ENCODE peak calls at places on chromosome 19, in four cellular contexts. V is OCI-LY7, W is cardiac muscle cell, M is nephron progenitor cell. X is an unnamed sample.

GRCh38 chr19:21568816-21569496 is 63.6 kb downstream of the ZNF429 start:
- DNase-seq in V (no peak), M (no peak), W (no peak), X (peak)

GRCh38 chr19:17946965-17947784 is 14.4 kb downstream of the CCDC124 start:
- DNase-seq in M (no peak), V (no peak), W (no peak), X (peak)

GRCh38 chr19:55486971-55487883 is 1.0 kb upstream of the SSC5D start:
- DNase-seq in W (peak), M (peak), V (no peak), X (peak)

GRCh38 chr19:42403586-42403985 is 13.5 kb upstream of the CNFN start:
- DNase-seq in M (no peak), V (no peak), W (no peak), X (no peak)

GRCh38 chr19:58513694-58514563 is 2.1 kb upstream of the SLC27A5 start:
- DNase-seq in W (peak), M (peak), V (peak), X (peak)

GRCh38 chr19:32318884-32319520 is 26.4 kb upstream of the ZNF507 start:
- DNase-seq in W (peak), M (peak), V (peak), X (peak)

GRCh38 chr19:48695743-48696352 is at the start of gene FUT2:
- DNase-seq in V (no peak), W (no peak), M (no peak), X (no peak)

GRCh38 chr19:16118489-16119033 is 6.9 kb downstream of the RAB8A start:
- DNase-seq in V (peak), W (no peak), M (no peak), X (peak)

GRCh38 chr19:15841875-15842569 is 26.6 kb upstream of the OR10H1 start:
- DNase-seq in M (no peak), V (no peak), W (no peak), X (peak)

GRCh38 chr19:4379383-4380253 is 20.7 kb downstream of the SH3GL1 start:
- DNase-seq in V (peak), M (no peak), W (no peak), X (peak)

GRCh38 chr19:32067686-32068085 is 277.7 kb upstream of the ZNF507 start:
- DNase-seq in V (no peak), W (no peak), M (peak), X (no peak)

GRCh38 chr19:8505680-8506401 is 3.4 kb upstream of the PRAM1 start:
- DNase-seq in W (peak), M (peak), V (peak), X (peak)

GRCh38 chr19:42420055-42420544 is 7.1 kb downstream of the LIPE start:
- DNase-seq in V (peak), M (peak), W (no peak), X (peak)

GRCh38 chr19:38511074-38511708 is 77.7 kb downstream of the RYR1 start:
- DNase-seq in W (no peak), M (no peak), V (no peak), X (no peak)

GRCh38 chr19:39126593-39127187 is 1.1 kb downstream of the PAK4 start:
- DNase-seq in M (no peak), W (no peak), V (no peak), X (no peak)

GRCh38 chr19:32876919-32877285 is 7.3 kb upstream of the SLC7A9 start:
- DNase-seq in M (no peak), V (no peak), W (no peak), X (no peak)

GRCh38 chr19:5600797-5601196 is 21.8 kb downstream of the SAFB2 start:
- DNase-seq in M (no peak), V (no peak), W (no peak), X (no peak)

GRCh38 chr19:24062222-24062621 is 24.8 kb upstream of the ZNF254 start:
- DNase-seq in W (no peak), M (no peak), V (no peak), X (peak)

GRCh38 chr19:32018014-32018413 is 327.4 kb upstream of the ZNF507 start:
- DNase-seq in V (no peak), W (no peak), M (no peak), X (no peak)

GRCh38 chr19:16036941-16037340 is 39.4 kb upstream of the TPM4 start:
- DNase-seq in M (no peak), V (no peak), W (no peak), X (no peak)

GRCh38 chr19:4541114-4541805 is 1.4 kb upstream of the LRG1 start:
- DNase-seq in V (no peak), M (no peak), W (no peak), X (no peak)

GRCh38 chr19:34430738-34431625 is 2.8 kb downstream of the UBA2 start:
- DNase-seq in M (peak), V (peak), W (peak), X (peak)

GRCh38 chr19:4409123-4409933 is 6.9 kb downstream of the CHAF1A start:
- DNase-seq in W (no peak), V (no peak), M (no peak), X (no peak)

GRCh38 chr19:18741566-18742121 is 49.5 kb downstream of the COMP start:
- DNase-seq in V (no peak), M (no peak), W (no peak), X (no peak)

GRCh38 chr19:10113592-10113963 is 2.1 kb downstream of the P2RY11 start:
- DNase-seq in W (no peak), M (no peak), V (no peak), X (peak)

GRCh38 chr19:13056052-13056660 is 46.5 kb downstream of the LYL1 start:
- DNase-seq in W (no peak), V (no peak), M (no peak), X (no peak)

GRCh38 chr19:55460670-55461258 is 678 bp downstream of the ISOC2 start:
- DNase-seq in V (peak), W (peak), M (peak), X (peak)

GRCh38 chr19:53019684-53020083 is 6.0 kb downstream of the ERVV-1 start:
- DNase-seq in V (peak), W (peak), M (no peak), X (peak)

GRCh38 chr19:24054044-24054935 is 32.7 kb upstream of the ZNF254 start:
- DNase-seq in W (no peak), V (no peak), M (no peak), X (peak)

GRCh38 chr19:56367829-56368711 is 25.3 kb downstream of the ZNF582 start:
- DNase-seq in M (peak), V (no peak), W (peak), X (peak)

GRCh38 chr19:58538257-58539168 is 5.4 kb upstream of the TRIM28 start:
- DNase-seq in V (no peak), W (peak), M (peak), X (peak)

GRCh38 chr19:17289489-17289888 is 7.8 kb downstream of the ANKLE1 start:
- DNase-seq in M (peak), V (peak), W (peak), X (peak)

GRCh38 chr19:18772620-18773587 is 18.2 kb downstream of the COMP start:
- DNase-seq in W (no peak), M (no peak), V (no peak), X (no peak)

GRCh38 chr19:57688011-57688763 is 6.4 kb downstream of the ZNF551 start:
- DNase-seq in W (no peak), V (no peak), M (no peak), X (no peak)

GRCh38 chr19:6068711-6069110 is 41.6 kb downstream of the RFX2 start:
- DNase-seq in W (no peak), M (no peak), V (no peak), X (no peak)

GRCh38 chr19:5718579-5719273 is 1.2 kb downstream of the LONP1 start:
- DNase-seq in W (no peak), M (no peak), V (peak), X (peak)

GRCh38 chr19:12155324-12155723 is 1.2 kb downstream of the ZNF625 start:
- DNase-seq in W (no peak), M (no peak), V (no peak), X (no peak)

GRCh38 chr19:13118424-13119193 is 545 bp downstream of the NACC1 start:
- DNase-seq in W (peak), V (peak), M (peak), X (peak)

GRCh38 chr19:55087542-55087935 is 11.9 kb downstream of the EPS8L1 start:
- DNase-seq in M (no peak), W (no peak), V (no peak), X (no peak)

GRCh38 chr19:18122860-18123795 is 25.6 kb downstream of the MAST3 start:
- DNase-seq in M (peak), W (no peak), V (no peak), X (no peak)

GRCh38 chr19:41161903-41162302 is 31.1 kb upstream of the CYP2S1 start:
- DNase-seq in W (no peak), M (no peak), V (no peak), X (no peak)
- TF ChIP-seq CTCF in W (peak), M (no peak), V (peak), X (no peak)

DNA sequence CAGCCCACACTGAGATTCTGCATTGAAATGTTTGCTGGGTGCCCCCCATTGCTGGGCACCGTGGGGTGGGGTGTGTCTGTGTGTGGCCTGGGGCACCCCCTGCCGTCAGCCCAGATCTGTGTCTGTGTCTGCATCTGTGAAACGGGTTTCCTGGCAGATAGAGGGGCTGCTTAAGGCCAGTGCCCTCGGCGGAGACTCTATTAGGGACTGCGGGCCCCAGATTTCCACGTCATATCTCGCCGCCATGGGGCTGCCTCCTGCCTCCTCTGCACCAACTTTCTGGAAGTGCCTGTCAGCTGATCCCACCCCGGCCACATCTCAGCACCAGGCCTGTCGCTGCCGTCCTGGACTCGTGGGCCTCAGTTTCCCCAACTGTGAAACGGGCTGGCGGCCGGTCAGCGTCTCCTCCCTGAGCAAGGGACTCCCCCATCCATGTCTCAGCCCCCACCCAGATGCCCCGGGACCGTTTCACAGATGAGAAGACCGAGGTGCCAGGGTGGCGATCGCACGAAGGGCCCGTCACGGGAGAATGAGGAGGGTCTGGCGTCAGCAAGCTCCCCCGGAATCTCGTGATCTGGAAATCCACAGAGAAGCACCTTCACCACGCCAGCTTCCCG is 21.4 kb downstream of the ARID3A start:
- DNase-seq in V (no peak), M (no peak), W (no peak), X (no peak)
- TF ChIP-seq CTCF in V (peak), M (no peak), W (no peak), X (no peak)

GRCh38 chr19:47273313-47274070 is 1.2 kb upstream of the INAFM1 start:
- DNase-seq in V (peak), W (peak), M (peak), X (peak)

GRCh38 chr19:47272448-47273312 is 2.0 kb upstream of the INAFM1 start:
- DNase-seq in W (no peak), V (no peak), M (no peak), X (peak)

GRCh38 chr19:47275866-47276461 is 1.3 kb downstream of the INAFM1 start:
- DNase-seq in M (no peak), V (no peak), W (no peak), X (no peak)

GRCh38 chr19:47274071-47274890 is at the start of gene INAFM1:
- DNase-seq in W (peak), V (peak), M (peak), X (peak)

DNA sequence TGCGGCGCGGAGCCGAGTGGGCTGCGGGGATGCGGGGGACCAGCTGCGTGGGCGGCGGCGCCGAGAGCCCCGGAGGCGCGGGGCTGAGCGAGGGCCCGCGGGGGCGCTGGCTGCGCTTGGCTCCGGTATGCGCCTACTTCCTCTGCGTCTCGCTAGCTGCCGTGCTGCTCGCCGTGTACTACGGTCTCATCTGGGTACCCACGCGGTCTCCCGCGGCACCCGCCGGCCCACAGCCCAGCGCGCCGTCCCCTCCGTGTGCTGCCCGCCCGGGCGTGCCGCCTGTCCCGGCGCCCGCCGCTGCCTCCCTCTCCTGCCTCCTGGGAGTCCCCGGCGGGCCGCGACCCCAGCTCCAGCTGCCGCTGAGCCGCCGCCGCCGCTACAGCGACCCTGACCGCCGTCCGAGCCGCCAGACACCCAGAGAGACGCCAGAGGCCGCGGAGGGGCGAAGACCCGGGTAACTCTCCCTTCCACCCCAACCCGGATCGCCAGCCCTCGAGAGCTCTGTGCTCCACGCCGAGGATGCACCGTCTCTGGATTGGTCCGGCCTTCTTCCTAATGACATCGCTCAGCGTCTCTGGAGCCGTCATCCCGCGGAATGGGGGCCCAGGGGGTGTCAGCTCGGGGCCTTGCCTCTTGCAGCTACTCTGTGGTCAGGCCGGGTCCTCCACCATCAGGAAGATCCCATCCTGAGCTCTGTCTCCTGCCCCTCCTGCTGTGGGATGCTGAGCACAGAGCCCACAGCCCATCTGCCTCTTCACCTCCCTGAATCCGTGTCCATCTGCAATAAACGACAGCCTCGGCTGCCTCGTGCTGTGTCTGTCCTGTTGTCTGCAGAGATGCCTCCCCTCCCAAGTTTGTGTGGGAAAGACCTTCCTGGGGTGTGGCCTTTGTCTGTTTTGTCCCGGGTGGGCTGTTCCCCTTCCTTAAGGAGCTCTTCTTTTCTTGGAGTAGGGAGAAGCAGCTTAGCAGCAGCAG is 493 bp downstream of the INAFM1 start:
- DNase-seq in W (peak), M (peak), V (no peak), X (peak)
- TF ChIP-seq CTCF in W (no peak), M (no peak), V (no peak), X (no peak)

DNA sequence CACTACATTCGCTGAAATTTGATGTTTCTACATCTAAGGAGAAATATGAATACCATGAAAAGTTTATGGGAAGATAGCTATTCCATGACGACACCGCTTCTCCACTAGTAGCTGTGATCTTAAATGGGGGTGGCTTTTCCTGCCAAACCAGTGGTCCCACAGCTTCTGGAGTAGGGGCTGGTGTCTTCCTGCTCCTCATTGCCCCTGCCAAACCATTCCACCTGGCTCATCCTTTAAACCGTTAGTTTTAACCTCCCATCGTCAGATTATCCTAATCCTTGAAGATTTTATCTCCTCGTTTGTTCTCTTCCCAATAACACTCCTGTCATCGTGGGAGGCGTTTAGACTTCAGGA is 568 bp upstream of the ZNF230 start:
- DNase-seq in W (no peak), V (no peak), M (no peak), X (no peak)
- TF ChIP-seq CTCF in W (no peak), V (no peak), M (no peak), X (no peak)

GRCh38 chr19:35955881-35956634 is 19.9 kb downstream of the LRFN3 start:
- DNase-seq in M (no peak), V (no peak), W (no peak), X (no peak)

GRCh38 chr19:35958660-35959039 is 22.5 kb downstream of the LRFN3 start:
- DNase-seq in M (no peak), W (no peak), V (no peak), X (no peak)

GRCh38 chr19:35959968-35960320 is 23.8 kb downstream of the LRFN3 start:
- DNase-seq in W (no peak), M (no peak), V (no peak), X (no peak)

GRCh38 chr19:35960432-35960972 is 24.3 kb downstream of the LRFN3 start:
- DNase-seq in V (no peak), M (no peak), W (no peak), X (no peak)

DNA sequence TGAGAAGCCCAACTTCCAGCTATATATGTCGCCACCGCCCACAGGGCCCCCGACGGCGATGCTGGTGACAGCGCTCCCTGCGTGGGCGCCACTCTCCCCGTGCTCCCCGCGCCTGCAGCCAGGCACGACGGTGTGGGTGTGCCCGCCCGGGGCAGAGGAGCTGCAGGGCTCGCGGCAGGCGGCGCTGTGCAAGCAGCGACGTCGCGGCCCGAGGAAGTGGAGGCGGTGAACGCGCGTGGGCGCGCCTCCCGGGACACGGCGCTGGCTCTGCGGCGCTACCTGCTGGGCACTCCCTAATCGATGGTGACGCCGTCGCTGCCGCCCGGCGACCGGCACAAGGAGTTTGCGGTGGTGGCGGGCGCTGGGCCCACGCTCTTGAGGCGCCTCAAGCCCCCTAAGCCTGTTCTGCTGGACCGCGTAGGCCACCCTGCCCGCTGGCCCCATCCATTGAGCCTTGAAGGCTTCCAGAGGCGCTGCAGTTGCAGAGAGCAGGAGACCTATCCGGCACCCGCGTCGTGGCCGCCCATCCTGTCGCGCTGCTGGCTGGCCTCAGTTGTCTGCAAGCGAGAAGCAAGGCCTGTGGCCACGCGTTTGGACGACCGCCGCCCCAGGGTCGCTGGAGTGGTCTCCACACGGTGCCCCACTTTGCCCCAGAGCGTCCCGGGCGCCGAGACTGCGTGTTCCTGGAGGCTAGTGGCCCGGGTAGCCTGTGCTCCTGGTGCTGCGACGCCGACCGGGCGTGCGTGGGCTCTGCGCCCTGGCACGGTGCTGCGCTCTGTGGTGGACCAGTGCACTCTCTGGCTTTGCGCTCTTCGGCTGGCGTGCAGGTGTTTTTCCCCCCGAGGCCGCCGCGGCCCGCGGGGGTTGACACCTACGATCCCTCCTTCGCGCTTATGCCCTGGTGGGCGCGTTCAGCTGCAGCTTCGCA is 23.1 kb downstream of the LRFN3 start:
- DNase-seq in V (no peak), W (no peak), M (peak), X (peak)
- TF ChIP-seq CTCF in V (no peak), W (peak), M (no peak), X (peak)

GRCh38 chr19:51110666-51110971 is 2.4 kb upstream of the CTU1 start:
- DNase-seq in M (no peak), W (no peak), V (no peak), X (no peak)

GRCh38 chr19:51103811-51104470 is 4.3 kb downstream of the CTU1 start:
- DNase-seq in V (no peak), M (no peak), W (no peak), X (no peak)

GRCh38 chr19:51108805-51109146 is 567 bp upstream of the CTU1 start:
- DNase-seq in V (no peak), M (no peak), W (no peak), X (no peak)

GRCh38 chr19:51108066-51108804 is at the start of gene CTU1:
- DNase-seq in M (peak), V (peak), W (peak), X (peak)

GRCh38 chr19:51107406-51108065 is 673 bp downstream of the CTU1 start:
- DNase-seq in W (no peak), V (peak), M (no peak), X (peak)
- TF ChIP-seq CTCF in W (no peak), V (peak), M (no peak), X (no peak)

X was measured in activated CD8-positive, alpha-beta T cell treated with anti-CD3 and anti-CD28 coated beads for 36 hours.